ENCODE peak calls at places on chromosomes 6 and 20, in ten cellular contexts. U is sigmoid colon, A is prostate gland, D is right lobe of liver, T is A549, K is transverse colon, N is adrenal gland, Z is GM12878, P is spleen, L is IMR-90. O is an unnamed sample.

GRCh38 chr6:108598316-108598863 is 37.7 kb downstream of the FOXO3 start:
- DNase-seq in U (no peak), T (no peak), N (no peak), K (no peak), P (no peak), L (peak), A (no peak), Z (peak), D (no peak), O (no peak)

GRCh38 chr6:85516168-85516567 is 66.3 kb downstream of the NT5E start:
- DNase-seq in Z (no peak), K (no peak), P (no peak), A (no peak), T (no peak), D (no peak), L (peak), U (no peak), N (no peak), O (no peak)

GRCh38 chr6:14758421-14759043 is 487.3 kb upstream of the JARID2 start:
- DNase-seq in N (no peak), D (peak), P (no peak), L (peak), T (no peak), A (peak), K (no peak), U (no peak), Z (no peak), O (peak)

GRCh38 chr20:63037669-63038268 is 31.0 kb upstream of the BHLHE23 start:
- DNase-seq in A (no peak), L (no peak), P (peak), N (no peak), Z (no peak), K (no peak), U (peak), T (no peak), D (no peak), O (no peak)

GRCh38 chr20:51382986-51383821 is 159.3 kb downstream of the NFATC2 start:
- DNase-seq in P (peak), T (no peak), N (no peak), L (no peak), Z (no peak), K (peak), D (no peak), U (peak), A (peak), O (no peak)

GRCh38 chr20:54475334-54476287 is at the start of gene DOK5:
- DNase-seq in Z (no peak), A (no peak), K (peak), T (no peak), U (peak), N (no peak), D (no peak), P (no peak), L (peak), O (no peak)

GRCh38 chr6:5674141-5674540 is 332.6 kb downstream of the NRN1 start:
- DNase-seq in U (no peak), T (no peak), D (no peak), A (no peak), N (no peak), L (no peak), Z (no peak), P (no peak), K (no peak), O (no peak)

GRCh38 chr20:49278817-49279676 is 1.2 kb upstream of the ZNFX1 start:
- DNase-seq in A (no peak), T (no peak), N (peak), U (no peak), K (peak), Z (no peak), D (no peak), P (peak), L (no peak), O (peak)

GRCh38 chr6:71334768-71335167 is 46.2 kb downstream of the OGFRL1 start:
- DNase-seq in Z (no peak), P (no peak), N (no peak), D (no peak), A (no peak), L (no peak), K (no peak), U (no peak), T (no peak), O (no peak)

DNA sequence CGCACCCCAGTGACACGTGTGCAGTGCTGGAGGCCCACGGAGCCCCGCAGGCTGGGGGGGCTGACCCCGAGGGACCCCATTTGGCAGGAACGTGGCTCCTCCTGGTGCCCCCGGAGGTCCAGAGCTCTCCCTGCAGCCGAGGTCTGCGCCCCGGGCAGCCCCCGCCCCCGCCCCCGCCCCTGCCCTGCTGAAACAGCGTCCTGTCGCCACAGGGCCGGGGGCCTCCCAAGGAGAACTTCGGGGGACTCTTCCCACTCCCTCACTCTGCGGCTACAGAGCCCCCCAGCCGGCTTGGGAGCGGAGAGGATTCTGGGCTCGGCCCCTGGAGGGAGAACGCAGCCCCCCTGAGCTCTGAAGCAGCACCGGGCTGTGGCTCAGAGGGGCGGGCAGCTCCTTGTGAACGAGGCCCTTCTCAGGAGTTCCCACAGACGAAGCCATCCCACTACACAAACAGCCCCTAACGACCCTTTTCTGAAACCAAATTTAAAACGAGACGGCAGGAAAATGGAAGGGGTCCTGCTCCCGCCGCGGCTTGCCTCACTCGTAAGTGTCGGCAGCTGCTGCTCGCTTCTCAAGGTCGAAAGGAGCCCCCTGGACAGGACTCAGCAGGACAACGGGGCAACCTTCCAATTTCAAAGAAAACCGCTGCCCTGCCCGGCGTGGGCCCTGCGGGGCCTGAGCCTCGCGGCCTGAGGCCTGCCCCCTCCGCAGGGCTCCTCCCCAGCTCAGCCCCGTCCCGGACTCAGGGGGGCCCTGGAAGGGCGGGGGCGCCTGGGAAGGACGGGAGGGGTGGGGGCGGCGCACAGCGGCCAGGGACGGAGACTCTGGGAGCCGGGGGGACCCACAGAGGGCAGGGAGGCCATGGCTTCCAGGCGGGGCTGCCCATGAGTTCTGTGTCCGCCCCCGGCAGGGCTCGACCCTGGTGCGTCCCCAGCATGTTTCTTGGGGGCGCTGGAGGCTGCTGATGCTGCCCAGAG is 114.9 kb downstream of the DLL1 start:
- DNase-seq in N (peak), K (no peak), A (peak), U (no peak), Z (no peak), D (peak), T (no peak), P (peak), L (no peak), O (no peak)
- H3K4me3 ChIP-seq in N (no peak), K (no peak), A (no peak), U (no peak), Z (no peak), D (no peak), T (no peak), P (no peak), L (no peak), O (no peak)

GRCh38 chr20:31894980-31895675 is 24.7 kb downstream of the TTLL9 start:
- DNase-seq in T (no peak), K (peak), N (peak), Z (peak), L (peak), D (no peak), U (peak), P (no peak), A (peak), O (peak)
- TF ChIP-seq POLR2A in T (no peak), K (no peak), N (no peak), Z (peak), L (no peak), D (no peak), U (no peak), P (no peak), A (no peak), O (no peak)

DNA sequence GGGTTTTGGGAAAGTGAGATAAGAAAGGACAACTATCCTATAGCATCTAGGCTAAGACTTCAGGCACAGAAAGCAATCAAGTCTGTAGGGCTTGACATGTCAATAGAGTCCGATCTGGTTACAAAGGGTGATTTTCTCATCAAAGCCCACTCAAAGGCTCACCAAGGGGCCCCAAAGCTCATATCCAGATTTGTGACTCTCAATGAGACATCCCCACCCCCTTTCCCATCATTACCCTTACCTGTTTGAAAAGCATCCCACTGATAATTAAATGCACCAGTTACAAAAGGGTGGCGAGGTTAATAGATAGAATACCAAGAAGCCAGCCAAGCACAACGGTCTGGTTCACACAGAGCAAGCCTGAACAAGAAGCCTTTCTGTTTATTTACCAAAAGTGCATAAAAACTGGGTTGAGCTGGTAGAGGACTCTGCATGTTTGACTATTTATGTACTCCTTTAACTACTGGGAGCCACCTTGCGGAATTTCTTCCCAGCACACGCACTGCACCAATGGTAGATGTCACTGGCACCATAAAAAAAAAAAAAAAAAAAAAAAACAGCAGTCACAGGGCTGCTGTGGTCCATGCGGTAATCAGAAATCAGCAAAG is 6.1 kb downstream of the JAG1 start:
- DNase-seq in U (no peak), K (no peak), A (peak), N (no peak), T (no peak), L (no peak), P (no peak), D (no peak), Z (no peak), O (peak)
- TF ChIP-seq CTCF in U (no peak), K (no peak), A (peak), N (no peak), T (no peak), L (no peak), P (no peak), D (no peak), Z (no peak), O (no peak)

DNA sequence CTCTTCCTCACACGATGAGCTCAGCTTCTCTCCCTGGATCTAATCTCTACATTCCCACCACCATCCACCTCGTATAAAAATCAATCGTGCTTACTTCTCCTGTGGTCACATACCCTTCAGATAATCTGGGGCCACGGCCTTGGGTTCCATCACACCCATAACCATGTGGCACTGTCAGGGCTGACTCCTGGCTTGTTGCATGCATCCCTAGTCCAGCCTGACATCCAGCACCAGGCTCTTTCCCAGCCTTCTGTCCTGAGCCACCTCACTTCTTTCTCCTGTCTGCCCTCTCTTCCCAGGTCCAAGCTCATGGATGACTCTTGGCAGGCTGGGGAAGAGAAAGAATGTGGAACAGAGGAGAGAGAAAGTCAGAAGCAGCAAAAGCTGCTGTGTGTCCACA is 199.8 kb downstream of the BACH2 start:
- DNase-seq in A (no peak), K (no peak), T (no peak), P (no peak), D (no peak), N (no peak), Z (no peak), L (no peak), U (no peak), O (no peak)
- H3K4me3 ChIP-seq in A (no peak), K (no peak), T (no peak), P (no peak), D (no peak), N (no peak), Z (no peak), L (no peak), U (no peak), O (no peak)